ENCODE peak calls at places on chromosomes 6 and 20, in seven cellular contexts. One of them, this sample, is unnamed. For H3K4me1, the result is how much of the 10 kb centered on the place peaks cover.

GRCh38 chr6:91081452-91082067 is 494.7 kb upstream of the MAP3K7 start:
- DNase-seq in uterus: no peak
- DNase-seq in adrenal gland: no peak
- DNase-seq in fibroblast of lung: peak
- DNase-seq in heart left ventricle: no peak
- DNase-seq in right lobe of liver: no peak
- DNase-seq in lower lobe of right lung: no peak
- DNase-seq in this sample: no peak

GRCh38 chr20:45444050-45444449 is 25.5 kb upstream of the WFDC2 start:
- DNase-seq in uterus: no peak
- DNase-seq in adrenal gland: no peak
- DNase-seq in fibroblast of lung: no peak
- DNase-seq in heart left ventricle: no peak
- DNase-seq in right lobe of liver: no peak
- DNase-seq in lower lobe of right lung: no peak
- DNase-seq in this sample: no peak

GRCh38 chr6:100257661-100258395 is 206.9 kb downstream of the SIM1 start:
- DNase-seq in uterus: no peak
- DNase-seq in adrenal gland: no peak
- DNase-seq in fibroblast of lung: peak
- DNase-seq in heart left ventricle: no peak
- DNase-seq in right lobe of liver: no peak
- DNase-seq in lower lobe of right lung: no peak
- DNase-seq in this sample: no peak

GRCh38 chr20:25864986-25865714 is 168.5 kb upstream of the ZNF337 start:
- DNase-seq in uterus: no peak
- DNase-seq in adrenal gland: no peak
- DNase-seq in fibroblast of lung: no peak
- DNase-seq in heart left ventricle: peak
- DNase-seq in right lobe of liver: no peak
- DNase-seq in lower lobe of right lung: peak
- DNase-seq in this sample: no peak

GRCh38 chr20:23228912-23229311 is 121.7 kb upstream of the NXT1 start:
- DNase-seq in uterus: no peak
- DNase-seq in adrenal gland: no peak
- DNase-seq in fibroblast of lung: peak
- DNase-seq in heart left ventricle: no peak
- DNase-seq in right lobe of liver: no peak
- DNase-seq in lower lobe of right lung: no peak
- DNase-seq in this sample: no peak

GRCh38 chr20:57387463-57387862 is 3.7 kb upstream of the RBM38 start:
- DNase-seq in uterus: no peak
- DNase-seq in adrenal gland: no peak
- DNase-seq in fibroblast of lung: no peak
- DNase-seq in heart left ventricle: no peak
- DNase-seq in right lobe of liver: peak
- DNase-seq in lower lobe of right lung: peak
- DNase-seq in this sample: no peak

GRCh38 chr20:46557231-46557956 is 6.9 kb upstream of the OCSTAMP start:
- DNase-seq in uterus: no peak
- DNase-seq in adrenal gland: peak
- DNase-seq in fibroblast of lung: no peak
- DNase-seq in heart left ventricle: no peak
- DNase-seq in right lobe of liver: no peak
- DNase-seq in lower lobe of right lung: no peak
- DNase-seq in this sample: no peak

GRCh38 chr6:1761472-1761871 is 151.8 kb downstream of the FOXC1 start:
- DNase-seq in uterus: no peak
- DNase-seq in adrenal gland: no peak
- DNase-seq in fibroblast of lung: no peak
- DNase-seq in heart left ventricle: no peak
- DNase-seq in right lobe of liver: no peak
- DNase-seq in lower lobe of right lung: no peak
- DNase-seq in this sample: no peak

GRCh38 chr6:108115598-108116058 is 41.1 kb upstream of the OSTM1 start:
- DNase-seq in uterus: no peak
- DNase-seq in adrenal gland: peak
- DNase-seq in fibroblast of lung: peak
- DNase-seq in heart left ventricle: no peak
- DNase-seq in right lobe of liver: peak
- DNase-seq in lower lobe of right lung: peak
- DNase-seq in this sample: peak

GRCh38 chr20:23125159-23125558 is 39.0 kb upstream of the CD93 start:
- DNase-seq in uterus: no peak
- DNase-seq in adrenal gland: no peak
- DNase-seq in fibroblast of lung: no peak
- DNase-seq in heart left ventricle: no peak
- DNase-seq in right lobe of liver: no peak
- DNase-seq in lower lobe of right lung: no peak
- DNase-seq in this sample: no peak

GRCh38 chr20:11544029-11544678 is 373.5 kb upstream of the BTBD3 start:
- DNase-seq in uterus: peak
- DNase-seq in adrenal gland: no peak
- DNase-seq in fibroblast of lung: peak
- DNase-seq in heart left ventricle: no peak
- DNase-seq in right lobe of liver: no peak
- DNase-seq in lower lobe of right lung: no peak
- DNase-seq in this sample: no peak

GRCh38 chr20:24665196-24665595 is 195.8 kb downstream of the SYNDIG1 start:
- DNase-seq in uterus: no peak
- DNase-seq in adrenal gland: no peak
- DNase-seq in fibroblast of lung: no peak
- DNase-seq in heart left ventricle: no peak
- DNase-seq in right lobe of liver: no peak
- DNase-seq in lower lobe of right lung: no peak
- DNase-seq in this sample: no peak

GRCh38 chr6:36758516-36759176 is 61.0 kb downstream of the RAB44 start:
- DNase-seq in uterus: no peak
- DNase-seq in adrenal gland: no peak
- DNase-seq in fibroblast of lung: no peak
- DNase-seq in heart left ventricle: no peak
- DNase-seq in right lobe of liver: no peak
- DNase-seq in lower lobe of right lung: no peak
- DNase-seq in this sample: no peak

GRCh38 chr6:114049367-114049966 is 78.5 kb upstream of the HDAC2 start:
- DNase-seq in uterus: no peak
- DNase-seq in adrenal gland: no peak
- DNase-seq in fibroblast of lung: no peak
- DNase-seq in heart left ventricle: no peak
- DNase-seq in right lobe of liver: no peak
- DNase-seq in lower lobe of right lung: no peak
- DNase-seq in this sample: no peak

GRCh38 chr20:33450867-33451266 is 7.3 kb upstream of the SNTA1 start:
- DNase-seq in uterus: no peak
- DNase-seq in adrenal gland: peak
- DNase-seq in fibroblast of lung: peak
- DNase-seq in heart left ventricle: no peak
- DNase-seq in right lobe of liver: peak
- DNase-seq in lower lobe of right lung: no peak
- DNase-seq in this sample: no peak

GRCh38 chr6:71294121-71294523 is 5.5 kb downstream of the OGFRL1 start:
- DNase-seq in uterus: no peak
- DNase-seq in adrenal gland: peak
- DNase-seq in fibroblast of lung: peak
- DNase-seq in heart left ventricle: no peak
- DNase-seq in right lobe of liver: no peak
- DNase-seq in lower lobe of right lung: no peak
- DNase-seq in this sample: no peak

GRCh38 chr6:46704562-46704961 is 16.9 kb downstream of the TDRD6 start:
- DNase-seq in uterus: no peak
- DNase-seq in adrenal gland: no peak
- DNase-seq in fibroblast of lung: peak
- DNase-seq in heart left ventricle: no peak
- DNase-seq in right lobe of liver: no peak
- DNase-seq in lower lobe of right lung: no peak
- DNase-seq in this sample: no peak
- TF ChIP-seq CTCF in uterus: no peak
- TF ChIP-seq CTCF in adrenal gland: no peak
- TF ChIP-seq CTCF in fibroblast of lung: no peak
- TF ChIP-seq CTCF in heart left ventricle: peak
- TF ChIP-seq CTCF in right lobe of liver: peak
- TF ChIP-seq CTCF in lower lobe of right lung: peak
- TF ChIP-seq CTCF in this sample: no peak

GRCh38 chr20:37598101-37598530 is 70.4 kb upstream of the BLCAP start:
- DNase-seq in uterus: no peak
- DNase-seq in adrenal gland: no peak
- DNase-seq in fibroblast of lung: no peak
- DNase-seq in heart left ventricle: no peak
- DNase-seq in right lobe of liver: no peak
- DNase-seq in lower lobe of right lung: no peak
- DNase-seq in this sample: no peak
- H3K4me3 ChIP-seq in uterus: no peak
- H3K4me3 ChIP-seq in adrenal gland: no peak
- H3K4me3 ChIP-seq in fibroblast of lung: no peak
- H3K4me3 ChIP-seq in heart left ventricle: no peak
- H3K4me3 ChIP-seq in right lobe of liver: no peak
- H3K4me3 ChIP-seq in lower lobe of right lung: no peak
- H3K4me3 ChIP-seq in this sample: no peak

DNA sequence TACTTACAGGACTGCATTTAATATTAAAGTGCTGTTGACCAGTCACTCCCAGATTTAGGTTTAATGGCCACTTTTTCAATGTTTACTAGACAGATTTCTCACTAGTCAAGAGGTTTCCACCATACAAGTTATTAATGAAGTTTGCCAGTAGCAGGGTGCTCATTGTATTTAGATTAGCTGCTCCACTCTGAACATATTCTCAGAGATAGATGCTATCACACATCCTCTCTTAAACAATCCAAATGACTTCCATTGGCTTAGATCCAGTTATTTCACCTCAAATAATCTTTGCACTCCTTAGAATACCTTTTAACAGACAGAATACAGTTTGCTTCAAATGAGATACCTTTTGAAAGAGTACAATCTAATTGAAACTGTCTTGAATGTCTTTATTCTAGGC is 276.1 kb downstream of the HDGFL1 start:
- DNase-seq in uterus: no peak
- DNase-seq in adrenal gland: no peak
- DNase-seq in fibroblast of lung: no peak
- DNase-seq in heart left ventricle: no peak
- DNase-seq in right lobe of liver: no peak
- DNase-seq in lower lobe of right lung: no peak
- DNase-seq in this sample: no peak
- H3K4me1 ChIP-seq in uterus: under half
- H3K4me1 ChIP-seq in adrenal gland: under half
- H3K4me1 ChIP-seq in fibroblast of lung: under half
- H3K4me1 ChIP-seq in heart left ventricle: under half
- H3K4me1 ChIP-seq in right lobe of liver: under half
- H3K4me1 ChIP-seq in lower lobe of right lung: under half
- H3K4me1 ChIP-seq in this sample: under half

DNA sequence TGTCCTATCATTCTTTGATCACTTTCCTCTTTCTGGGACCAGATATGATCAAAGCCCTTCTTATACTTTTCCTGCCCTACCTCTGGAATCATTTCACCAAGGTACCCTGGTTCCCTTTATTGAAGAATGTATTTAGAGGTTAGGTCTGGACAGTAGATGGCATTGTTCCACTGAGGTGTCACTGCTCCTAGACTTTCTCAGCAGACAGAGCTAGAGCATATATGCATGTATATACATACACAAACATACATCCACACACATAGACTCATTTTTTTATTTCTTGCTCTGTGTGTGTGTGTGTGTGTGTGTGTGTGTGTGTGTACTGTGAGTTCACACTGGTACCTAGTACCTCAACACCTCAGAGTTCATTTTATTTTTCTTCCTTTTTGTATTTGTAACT is 40.9 kb downstream of the PTPRA start:
- DNase-seq in uterus: no peak
- DNase-seq in adrenal gland: no peak
- DNase-seq in fibroblast of lung: peak
- DNase-seq in heart left ventricle: no peak
- DNase-seq in right lobe of liver: no peak
- DNase-seq in lower lobe of right lung: no peak
- DNase-seq in this sample: no peak
- TF ChIP-seq CTCF in uterus: no peak
- TF ChIP-seq CTCF in adrenal gland: no peak
- TF ChIP-seq CTCF in fibroblast of lung: no peak
- TF ChIP-seq CTCF in heart left ventricle: peak
- TF ChIP-seq CTCF in right lobe of liver: peak
- TF ChIP-seq CTCF in lower lobe of right lung: no peak
- TF ChIP-seq CTCF in this sample: no peak

DNA sequence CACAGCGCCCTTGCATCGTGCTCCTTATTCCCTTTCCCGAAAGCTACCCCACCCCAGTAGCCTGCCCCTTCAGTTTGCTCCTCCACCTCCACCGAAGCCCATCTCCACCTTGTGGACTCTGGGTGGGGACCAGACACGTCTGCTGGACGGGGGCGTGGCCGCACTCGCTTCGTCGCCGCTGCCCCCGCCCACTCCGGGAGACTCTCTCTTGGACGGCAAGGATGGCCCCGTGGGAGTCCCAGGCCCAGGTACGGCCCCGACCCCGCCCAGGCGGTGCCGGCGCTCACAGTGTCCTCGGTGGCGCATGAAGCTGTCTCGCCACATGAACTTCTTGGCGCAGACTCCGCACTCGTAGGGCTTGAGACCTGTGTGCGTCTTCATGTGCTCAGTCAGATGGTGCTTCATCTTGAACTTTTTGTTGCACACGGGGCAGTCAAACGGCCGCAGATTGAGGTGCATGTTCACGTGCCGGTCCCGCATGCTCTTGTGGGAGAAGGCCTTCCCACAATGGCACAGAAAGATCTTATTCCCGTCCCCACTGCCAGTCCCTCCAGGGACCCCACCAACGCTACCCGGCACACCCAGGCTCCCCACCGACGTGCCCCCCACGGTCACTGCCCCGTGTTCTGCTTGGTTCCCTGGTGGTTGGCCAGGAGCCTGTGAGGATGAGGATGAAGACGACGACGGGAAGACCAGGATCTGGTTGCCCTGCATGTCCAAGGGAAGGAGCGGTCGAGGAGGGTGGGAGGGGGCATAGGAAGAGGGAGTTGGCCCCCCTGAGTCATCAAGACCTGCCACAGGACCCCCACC is 1.3 kb upstream of the TAPBP start:
- DNase-seq in uterus: no peak
- DNase-seq in adrenal gland: peak
- DNase-seq in fibroblast of lung: no peak
- DNase-seq in heart left ventricle: peak
- DNase-seq in right lobe of liver: peak
- DNase-seq in lower lobe of right lung: peak
- DNase-seq in this sample: peak
- H3K4me3 ChIP-seq in uterus: peak
- H3K4me3 ChIP-seq in adrenal gland: no peak
- H3K4me3 ChIP-seq in fibroblast of lung: peak
- H3K4me3 ChIP-seq in heart left ventricle: peak
- H3K4me3 ChIP-seq in right lobe of liver: no peak
- H3K4me3 ChIP-seq in lower lobe of right lung: peak
- H3K4me3 ChIP-seq in this sample: peak